ENCODE peak calls at places on chromosomes 6 and 20, in nine cellular contexts. G, Q, T, S, C, X, K, L and N are unnamed samples. For H3K36me3 and H3K4me1, the result is how much of the 10 kb centered on the place peaks cover.

GRCh38 chr20:20317195-20318113 is 50.5 kb upstream of the INSM1 start:
- DNase-seq in S (no peak), T (no peak), X (no peak), K (no peak), C (no peak), L (no peak), G (no peak), Q (no peak), N (no peak)

GRCh38 chr20:19260412-19261090 is 48.1 kb downstream of the SLC24A3 start:
- DNase-seq in Q (no peak), X (no peak), T (no peak), C (no peak), K (no peak), L (no peak), G (no peak), S (no peak), N (no peak)

GRCh38 chr6:133955136-133955576 is 2.1 kb downstream of the TBPL1 start:
- DNase-seq in G (no peak), X (no peak), S (no peak), L (no peak), C (no peak), K (no peak), T (no peak), Q (no peak), N (no peak)

GRCh38 chr6:134754013-134754690 is 195.7 kb downstream of the ALDH8A1 start:
- DNase-seq in K (no peak), X (no peak), T (no peak), C (no peak), S (no peak), L (no peak), G (no peak), Q (no peak), N (no peak)

GRCh38 chr6:5173862-5174643 is 86.7 kb downstream of the LYRM4 start:
- DNase-seq in G (no peak), C (no peak), L (peak), T (no peak), Q (no peak), X (peak), S (peak), K (no peak), N (peak)

GRCh38 chr6:30626484-30627366 is at the start of gene ATAT1:
- DNase-seq in K (no peak), C (peak), Q (peak), G (peak), X (peak), S (peak), L (peak), T (peak), N (peak)

GRCh38 chr6:157033428-157034140 is 256.4 kb downstream of the ARID1B start:
- DNase-seq in X (no peak), T (no peak), Q (peak), G (no peak), C (no peak), L (peak), S (no peak), K (no peak), N (no peak)

GRCh38 chr20:4532772-4533171 is 188.9 kb upstream of the PRND start:
- DNase-seq in L (no peak), Q (no peak), T (no peak), X (no peak), S (no peak), K (no peak), C (no peak), G (no peak), N (no peak)

GRCh38 chr20:31537859-31538245 is 23.6 kb downstream of the HM13 start:
- DNase-seq in X (no peak), S (no peak), L (no peak), G (no peak), C (no peak), T (no peak), Q (no peak), K (no peak), N (no peak)

GRCh38 chr6:116465246-116465645 is 4.1 kb downstream of the CALHM6 start:
- DNase-seq in C (no peak), X (no peak), G (peak), S (no peak), Q (no peak), K (no peak), T (no peak), L (no peak), N (no peak)

GRCh38 chr6:14584450-14584849 is 466.9 kb downstream of the CD83 start:
- DNase-seq in L (peak), G (no peak), S (no peak), T (no peak), Q (peak), K (no peak), X (no peak), C (no peak), N (no peak)

GRCh38 chr6:126113261-126113660 is 126.9 kb downstream of the TRMT11 start:
- DNase-seq in T (no peak), K (no peak), L (no peak), S (no peak), C (no peak), G (no peak), X (no peak), Q (no peak), N (no peak)

GRCh38 chr6:132320007-132320406 is 81.3 kb downstream of the MOXD1 start:
- DNase-seq in Q (peak), X (no peak), G (no peak), K (no peak), L (no peak), T (no peak), C (no peak), S (no peak), N (no peak)

GRCh38 chr6:109783245-109783990 is 92.3 kb downstream of the FIG4 start:
- DNase-seq in G (no peak), Q (no peak), C (no peak), L (no peak), T (peak), S (no peak), K (no peak), X (no peak), N (no peak)

GRCh38 chr6:121806116-121806515 is 370.7 kb downstream of the GJA1 start:
- DNase-seq in S (no peak), K (no peak), X (no peak), Q (no peak), C (no peak), T (no peak), L (no peak), G (no peak), N (no peak)

GRCh38 chr20:21436186-21436585 is 38.9 kb upstream of the NKX2-4 start:
- DNase-seq in S (no peak), X (no peak), T (no peak), L (no peak), Q (peak), K (peak), G (no peak), C (no peak), N (no peak)

GRCh38 chr6:142886431-142887170 is 58.4 kb downstream of the HIVEP2 start:
- DNase-seq in C (no peak), G (no peak), X (no peak), S (no peak), T (peak), K (no peak), L (peak), Q (peak), N (peak)

GRCh38 chr6:30990422-30991086 is 7.0 kb downstream of the MUC21 start:
- DNase-seq in G (no peak), S (no peak), T (no peak), L (peak), X (no peak), K (no peak), C (no peak), Q (no peak), N (peak)

GRCh38 chr6:137236581-137237355 is 17.6 kb upstream of the IFNGR1 start:
- DNase-seq in S (no peak), X (no peak), T (no peak), G (no peak), Q (no peak), K (no peak), C (no peak), L (no peak), N (no peak)

GRCh38 chr6:47238456-47238995 is 71.2 kb downstream of the TNFRSF21 start:
- DNase-seq in S (no peak), C (no peak), T (peak), X (no peak), G (no peak), K (no peak), Q (no peak), L (peak), N (no peak)

GRCh38 chr20:34177060-34177459 is 64.2 kb upstream of the ASIP start:
- DNase-seq in G (no peak), Q (no peak), T (no peak), S (no peak), X (no peak), C (no peak), L (no peak), K (no peak), N (no peak)

GRCh38 chr20:22576733-22577514 is 7.4 kb downstream of the FOXA2 start:
- DNase-seq in G (no peak), C (no peak), S (no peak), Q (no peak), L (no peak), K (no peak), X (no peak), T (no peak), N (no peak)

GRCh38 chr20:22578221-22579118 is 5.9 kb downstream of the FOXA2 start:
- DNase-seq in L (no peak), T (peak), C (no peak), S (no peak), K (no peak), X (no peak), Q (no peak), G (no peak), N (no peak)

GRCh38 chr20:22579711-22580697 is 4.4 kb downstream of the FOXA2 start:
- DNase-seq in K (no peak), X (no peak), S (no peak), G (no peak), L (no peak), Q (no peak), C (no peak), T (no peak), N (no peak)

GRCh38 chr20:22577515-22578220 is 6.7 kb downstream of the FOXA2 start:
- DNase-seq in C (no peak), S (no peak), X (no peak), K (no peak), L (peak), Q (no peak), T (no peak), G (no peak), N (no peak)

DNA sequence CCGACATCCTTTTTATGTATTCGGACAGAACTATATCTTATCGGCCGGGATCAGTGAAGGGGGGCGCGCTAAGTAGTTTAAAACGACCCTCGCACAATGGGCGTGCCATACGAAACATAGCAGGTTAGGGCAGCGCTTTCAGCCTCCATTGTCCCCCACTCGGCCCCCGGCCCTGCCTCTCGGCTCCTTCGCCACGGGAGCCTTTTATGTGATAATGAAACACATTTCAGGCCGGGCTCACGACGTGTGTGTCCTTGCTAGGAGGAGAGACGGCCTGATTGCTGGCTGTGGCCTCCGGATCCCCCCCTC is 5.3 kb downstream of the FOXA2 start:
- DNase-seq in L (no peak), X (no peak), Q (no peak), K (no peak), T (no peak), S (no peak), C (no peak), G (no peak), N (no peak)
- H3K27ac ChIP-seq in L (no peak), X (no peak), Q (no peak), K (peak), T (no peak), S (no peak), C (no peak), G (no peak), N (no peak)

GRCh38 chr6:41273699-41274098 is 12.8 kb downstream of the TREM1 start:
- DNase-seq in T (no peak), G (no peak), S (no peak), L (no peak), K (no peak), C (no peak), Q (no peak), X (no peak), N (no peak)

GRCh38 chr6:41274291-41274690 is 12.2 kb downstream of the TREM1 start:
- DNase-seq in C (no peak), Q (no peak), K (no peak), X (no peak), T (no peak), G (no peak), S (no peak), L (no peak), N (no peak)

GRCh38 chr6:41277644-41278043 is 8.8 kb downstream of the TREM1 start:
- DNase-seq in C (no peak), X (no peak), L (no peak), G (no peak), K (no peak), T (no peak), Q (no peak), S (peak), N (no peak)

GRCh38 chr6:41272591-41273175 is 13.8 kb downstream of the TREM1 start:
- DNase-seq in X (no peak), L (no peak), C (no peak), Q (no peak), K (no peak), S (no peak), T (no peak), G (no peak), N (no peak)

DNA sequence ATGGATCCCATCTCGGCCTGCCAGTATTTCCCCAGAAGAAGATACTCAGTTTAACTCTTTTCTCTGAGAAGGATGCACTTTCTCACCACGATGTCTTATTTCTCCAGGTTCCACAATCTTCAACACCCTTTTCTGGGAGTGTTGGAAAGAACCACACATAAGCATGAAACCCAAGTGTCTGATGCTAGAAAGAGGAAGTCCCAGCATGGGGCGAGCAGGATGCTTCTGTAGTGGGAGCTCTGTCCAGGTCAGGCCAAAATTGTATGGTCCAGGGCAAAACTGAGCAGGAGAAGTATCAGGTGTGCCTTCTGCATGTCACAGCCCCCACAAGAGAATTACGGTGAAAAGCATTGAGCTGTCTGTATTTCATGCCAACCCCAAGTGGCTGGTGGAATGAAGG is 11.0 kb downstream of the TREM1 start:
- DNase-seq in L (no peak), X (no peak), G (no peak), T (no peak), K (no peak), C (no peak), Q (no peak), S (no peak), N (no peak)
- H3K36me3 ChIP-seq in L (under half), X (under half), G (under half), T (under half), K (under half), C (under half), Q (under half), S (under half), N (under half)

GRCh38 chr6:111841822-111842221 is 31.4 kb downstream of the FYN start:
- DNase-seq in G (peak), C (no peak), Q (peak), X (no peak), T (no peak), S (peak), L (peak), K (no peak), N (peak)
- H3K4me1 ChIP-seq in G (half or more), C (half or more), Q (under half), X (half or more), T (under half), S (half or more), L (under half), K (under half), N (half or more)

DNA sequence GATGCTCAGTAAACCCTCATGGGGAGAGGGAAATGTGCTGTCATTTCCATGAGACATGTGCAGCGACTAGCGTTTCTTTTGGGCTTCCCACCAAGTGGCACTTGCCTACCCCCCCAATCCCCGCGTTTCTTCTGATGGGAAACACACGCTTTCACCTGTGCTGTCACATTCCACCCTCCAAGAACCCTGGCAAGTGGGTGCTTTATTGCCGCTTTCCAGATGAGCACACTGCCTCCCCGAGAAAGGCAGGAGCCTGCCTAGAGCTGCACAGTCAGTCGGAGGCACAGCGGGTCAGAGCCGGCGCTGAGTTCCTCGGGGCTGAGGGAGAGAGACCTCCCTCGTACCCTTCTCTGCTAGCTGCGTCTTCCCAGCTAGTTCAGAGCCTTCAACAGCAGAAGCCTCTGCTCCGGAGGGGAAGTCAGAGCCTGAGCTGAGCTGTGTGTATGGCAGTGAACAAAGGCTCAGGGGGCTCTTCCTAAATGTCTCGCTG is 12.3 kb upstream of the CCDC167 start:
- DNase-seq in X (no peak), S (no peak), K (no peak), L (no peak), T (no peak), Q (no peak), G (no peak), C (no peak), N (no peak)
- H3K27ac ChIP-seq in X (no peak), S (no peak), K (peak), L (no peak), T (no peak), Q (no peak), G (no peak), C (no peak), N (no peak)

GRCh38 chr6:84191802-84192201 is 35.6 kb downstream of the CEP162 start:
- DNase-seq in C (no peak), L (no peak), X (no peak), T (no peak), Q (no peak), K (no peak), S (no peak), G (no peak), N (no peak)
- H3K36me3 ChIP-seq in C (under half), L (under half), X (under half), T (under half), Q (under half), K (under half), S (half or more), G (half or more), N (under half)

GRCh38 chr6:166097914-166098522 is 69.6 kb downstream of the TBXT start:
- DNase-seq in L (peak), T (peak), X (no peak), Q (peak), C (peak), K (peak), S (peak), G (peak), N (peak)
- H3K4me1 ChIP-seq in L (under half), T (under half), X (under half), Q (under half), C (under half), K (under half), S (under half), G (under half), N (under half)